ENCODE peak calls at places on chromosome 1, in six cellular contexts. One of them, this sample, is unnamed.

GRCh38 chr1:180923024-180923841 is 10.5 kb downstream of the KIAA1614 start:
- DNase-seq in OCI-LY7: no peak
- DNase-seq in left lung: no peak
- DNase-seq in upper lobe of right lung: no peak
- DNase-seq in coronary artery: no peak
- DNase-seq in HFF-Myc: no peak
- DNase-seq in this sample: no peak

GRCh38 chr1:24077278-24077978 is 34.5 kb downstream of the MYOM3 start:
- DNase-seq in upper lobe of right lung: no peak
- DNase-seq in coronary artery: no peak
- DNase-seq in left lung: no peak
- DNase-seq in HFF-Myc: no peak
- DNase-seq in OCI-LY7: no peak
- DNase-seq in this sample: no peak

GRCh38 chr1:63317007-63317813 is 5.2 kb upstream of the FOXD3 start:
- DNase-seq in coronary artery: no peak
- DNase-seq in HFF-Myc: peak
- DNase-seq in OCI-LY7: peak
- DNase-seq in left lung: peak
- DNase-seq in upper lobe of right lung: peak
- DNase-seq in this sample: peak

GRCh38 chr1:45953934-45954333 is 150.5 kb downstream of the MAST2 start:
- DNase-seq in coronary artery: no peak
- DNase-seq in left lung: no peak
- DNase-seq in HFF-Myc: no peak
- DNase-seq in OCI-LY7: no peak
- DNase-seq in upper lobe of right lung: no peak
- DNase-seq in this sample: no peak

GRCh38 chr1:15994590-15995351 is 9.3 kb upstream of the SRARP start:
- DNase-seq in OCI-LY7: peak
- DNase-seq in left lung: peak
- DNase-seq in coronary artery: no peak
- DNase-seq in upper lobe of right lung: peak
- DNase-seq in HFF-Myc: no peak
- DNase-seq in this sample: no peak

GRCh38 chr1:22398656-22399420 is 52.8 kb upstream of the ZBTB40 start:
- DNase-seq in OCI-LY7: no peak
- DNase-seq in left lung: no peak
- DNase-seq in upper lobe of right lung: no peak
- DNase-seq in HFF-Myc: no peak
- DNase-seq in coronary artery: no peak
- DNase-seq in this sample: no peak

GRCh38 chr1:225709101-225709500 is 56.2 kb upstream of the ENAH start:
- DNase-seq in upper lobe of right lung: no peak
- DNase-seq in HFF-Myc: no peak
- DNase-seq in left lung: no peak
- DNase-seq in coronary artery: no peak
- DNase-seq in OCI-LY7: no peak
- DNase-seq in this sample: no peak

GRCh38 chr1:201511925-201512539 is 5.1 kb upstream of the CSRP1 start:
- DNase-seq in coronary artery: peak
- DNase-seq in OCI-LY7: peak
- DNase-seq in upper lobe of right lung: peak
- DNase-seq in left lung: peak
- DNase-seq in HFF-Myc: no peak
- DNase-seq in this sample: no peak

GRCh38 chr1:84090447-84091244 is 53.4 kb upstream of the PRKACB start:
- DNase-seq in coronary artery: no peak
- DNase-seq in OCI-LY7: no peak
- DNase-seq in left lung: no peak
- DNase-seq in upper lobe of right lung: no peak
- DNase-seq in HFF-Myc: no peak
- DNase-seq in this sample: no peak

GRCh38 chr1:94805912-94806311 is 14.2 kb upstream of the SLC44A3 start:
- DNase-seq in HFF-Myc: peak
- DNase-seq in coronary artery: no peak
- DNase-seq in left lung: peak
- DNase-seq in upper lobe of right lung: no peak
- DNase-seq in OCI-LY7: peak
- DNase-seq in this sample: no peak

GRCh38 chr1:40396420-40396819 is 22.9 kb downstream of the SMAP2 start:
- DNase-seq in left lung: no peak
- DNase-seq in OCI-LY7: peak
- DNase-seq in upper lobe of right lung: no peak
- DNase-seq in HFF-Myc: no peak
- DNase-seq in coronary artery: no peak
- DNase-seq in this sample: no peak

GRCh38 chr1:84379128-84379527 is 19.2 kb upstream of the DNASE2B start:
- DNase-seq in upper lobe of right lung: no peak
- DNase-seq in HFF-Myc: peak
- DNase-seq in left lung: no peak
- DNase-seq in OCI-LY7: no peak
- DNase-seq in coronary artery: no peak
- DNase-seq in this sample: no peak

GRCh38 chr1:186323865-186324264 is 51.2 kb downstream of the TPR start:
- DNase-seq in upper lobe of right lung: no peak
- DNase-seq in left lung: no peak
- DNase-seq in coronary artery: no peak
- DNase-seq in HFF-Myc: no peak
- DNase-seq in OCI-LY7: no peak
- DNase-seq in this sample: no peak

GRCh38 chr1:186327331-186327730 is 47.7 kb downstream of the TPR start:
- DNase-seq in coronary artery: no peak
- DNase-seq in HFF-Myc: no peak
- DNase-seq in left lung: no peak
- DNase-seq in OCI-LY7: no peak
- DNase-seq in upper lobe of right lung: no peak
- DNase-seq in this sample: no peak

GRCh38 chr1:186326009-186326408 is 49.0 kb downstream of the TPR start:
- DNase-seq in coronary artery: no peak
- DNase-seq in left lung: no peak
- DNase-seq in upper lobe of right lung: no peak
- DNase-seq in OCI-LY7: no peak
- DNase-seq in HFF-Myc: no peak
- DNase-seq in this sample: no peak

GRCh38 chr1:186330758-186331157 is 44.3 kb downstream of the TPR start:
- DNase-seq in HFF-Myc: no peak
- DNase-seq in coronary artery: no peak
- DNase-seq in OCI-LY7: no peak
- DNase-seq in left lung: no peak
- DNase-seq in upper lobe of right lung: no peak
- DNase-seq in this sample: no peak

DNA sequence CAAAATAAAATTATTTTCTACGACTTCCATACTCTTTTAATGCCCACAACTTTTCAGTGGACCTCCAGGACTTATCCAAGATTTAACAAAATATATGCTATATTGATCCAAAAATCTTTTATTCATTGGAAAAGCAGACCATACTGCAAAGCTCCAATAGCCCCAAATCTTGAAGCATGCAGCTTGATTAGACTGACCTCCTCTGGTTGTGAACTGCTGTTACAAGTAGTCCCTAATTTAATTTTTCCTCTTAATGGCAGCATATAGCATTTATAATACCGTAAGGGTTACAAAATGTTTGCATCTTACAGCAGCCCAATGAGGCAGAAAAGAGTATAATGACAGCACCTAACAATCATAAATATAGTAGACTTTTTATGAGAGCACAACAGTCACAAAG is 49.8 kb downstream of the TPR start:
- DNase-seq in OCI-LY7: peak
- DNase-seq in left lung: no peak
- DNase-seq in upper lobe of right lung: no peak
- DNase-seq in coronary artery: no peak
- DNase-seq in HFF-Myc: peak
- DNase-seq in this sample: no peak
- TF ChIP-seq CTCF in OCI-LY7: peak
- TF ChIP-seq CTCF in left lung: no peak
- TF ChIP-seq CTCF in upper lobe of right lung: no peak
- TF ChIP-seq CTCF in coronary artery: no peak
- TF ChIP-seq CTCF in HFF-Myc: peak
- TF ChIP-seq CTCF in this sample: peak

GRCh38 chr1:227901906-227902640 is 45.7 kb downstream of the WNT9A start:
- DNase-seq in upper lobe of right lung: peak
- DNase-seq in HFF-Myc: no peak
- DNase-seq in coronary artery: no peak
- DNase-seq in OCI-LY7: no peak
- DNase-seq in left lung: no peak
- DNase-seq in this sample: no peak
- TF ChIP-seq CTCF in upper lobe of right lung: no peak
- TF ChIP-seq CTCF in HFF-Myc: peak
- TF ChIP-seq CTCF in coronary artery: no peak
- TF ChIP-seq CTCF in OCI-LY7: no peak
- TF ChIP-seq CTCF in left lung: no peak
- TF ChIP-seq CTCF in this sample: no peak

GRCh38 chr1:91828007-91828321 is 58.0 kb downstream of the TGFBR3 start:
- DNase-seq in OCI-LY7: no peak
- DNase-seq in upper lobe of right lung: no peak
- DNase-seq in HFF-Myc: no peak
- DNase-seq in left lung: no peak
- DNase-seq in coronary artery: no peak
- DNase-seq in this sample: no peak

GRCh38 chr1:91829293-91830153 is 56.4 kb downstream of the TGFBR3 start:
- DNase-seq in upper lobe of right lung: no peak
- DNase-seq in coronary artery: no peak
- DNase-seq in left lung: no peak
- DNase-seq in HFF-Myc: no peak
- DNase-seq in OCI-LY7: no peak
- DNase-seq in this sample: no peak

GRCh38 chr1:91828583-91829281 is 57.2 kb downstream of the TGFBR3 start:
- DNase-seq in coronary artery: no peak
- DNase-seq in upper lobe of right lung: no peak
- DNase-seq in HFF-Myc: no peak
- DNase-seq in OCI-LY7: no peak
- DNase-seq in left lung: no peak
- DNase-seq in this sample: no peak

GRCh38 chr1:91831132-91831930 is 54.6 kb downstream of the TGFBR3 start:
- DNase-seq in coronary artery: no peak
- DNase-seq in upper lobe of right lung: no peak
- DNase-seq in left lung: no peak
- DNase-seq in HFF-Myc: no peak
- DNase-seq in OCI-LY7: no peak
- DNase-seq in this sample: no peak

GRCh38 chr1:91830242-91831131 is 55.5 kb downstream of the TGFBR3 start:
- DNase-seq in OCI-LY7: no peak
- DNase-seq in coronary artery: peak
- DNase-seq in HFF-Myc: peak
- DNase-seq in upper lobe of right lung: peak
- DNase-seq in left lung: no peak
- DNase-seq in this sample: no peak
- TF ChIP-seq CTCF in OCI-LY7: no peak
- TF ChIP-seq CTCF in coronary artery: no peak
- TF ChIP-seq CTCF in HFF-Myc: peak
- TF ChIP-seq CTCF in upper lobe of right lung: peak
- TF ChIP-seq CTCF in left lung: no peak
- TF ChIP-seq CTCF in this sample: no peak

DNA sequence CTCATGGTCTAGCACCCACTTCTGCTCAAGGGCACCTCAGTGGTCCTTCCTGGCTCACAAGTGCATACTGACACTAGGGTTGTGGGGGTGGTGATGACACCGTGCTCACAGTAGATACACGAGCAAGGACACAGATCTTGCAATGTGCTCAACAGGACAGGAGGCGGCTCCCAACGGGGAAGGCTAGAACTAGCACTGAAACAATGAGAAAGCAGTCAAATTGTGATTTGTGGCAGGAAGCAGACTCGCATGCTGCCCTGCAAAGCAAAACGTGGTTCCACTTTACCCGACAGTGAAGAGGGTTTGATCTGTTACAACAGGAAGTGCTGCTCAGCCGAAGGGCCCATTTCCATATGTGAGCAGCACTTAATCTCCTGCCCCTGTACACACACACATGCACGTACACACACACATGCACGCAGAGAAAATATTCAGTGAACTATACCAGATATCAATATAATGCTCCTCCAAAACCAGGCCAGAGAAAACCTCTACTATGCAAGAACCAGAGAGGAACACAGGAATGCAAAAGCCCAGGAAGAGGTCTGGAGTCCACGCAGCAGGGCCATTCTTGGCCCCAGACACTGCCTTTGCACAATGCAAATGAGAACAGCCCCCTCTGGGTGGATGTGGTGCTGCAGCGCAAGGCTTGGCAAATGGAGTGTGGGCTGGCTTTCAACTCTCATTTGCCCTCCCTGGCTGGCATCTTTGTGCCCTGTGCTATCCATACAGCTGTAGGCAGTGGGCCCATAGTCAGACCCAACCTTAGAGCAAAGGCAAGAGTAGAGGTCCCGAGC is 47.1 kb downstream of the KANK4 start:
- DNase-seq in upper lobe of right lung: no peak
- DNase-seq in HFF-Myc: peak
- DNase-seq in left lung: no peak
- DNase-seq in coronary artery: no peak
- DNase-seq in OCI-LY7: peak
- DNase-seq in this sample: no peak
- TF ChIP-seq CTCF in upper lobe of right lung: no peak
- TF ChIP-seq CTCF in HFF-Myc: no peak
- TF ChIP-seq CTCF in left lung: no peak
- TF ChIP-seq CTCF in coronary artery: no peak
- TF ChIP-seq CTCF in OCI-LY7: no peak
- TF ChIP-seq CTCF in this sample: peak

GRCh38 chr1:116374340-116375164 is 1.5 kb downstream of the ATP1A1 start:
- DNase-seq in coronary artery: no peak
- DNase-seq in upper lobe of right lung: no peak
- DNase-seq in left lung: no peak
- DNase-seq in OCI-LY7: peak
- DNase-seq in HFF-Myc: no peak
- DNase-seq in this sample: no peak

GRCh38 chr1:116373451-116374339 is 651 bp downstream of the ATP1A1 start:
- DNase-seq in HFF-Myc: no peak
- DNase-seq in coronary artery: peak
- DNase-seq in OCI-LY7: peak
- DNase-seq in upper lobe of right lung: peak
- DNase-seq in left lung: peak
- DNase-seq in this sample: peak

GRCh38 chr1:116372186-116372585 is 858 bp upstream of the ATP1A1 start:
- DNase-seq in left lung: no peak
- DNase-seq in upper lobe of right lung: no peak
- DNase-seq in HFF-Myc: no peak
- DNase-seq in coronary artery: no peak
- DNase-seq in OCI-LY7: peak
- DNase-seq in this sample: no peak

GRCh38 chr1:116375165-116375883 is 2.3 kb downstream of the ATP1A1 start:
- DNase-seq in upper lobe of right lung: no peak
- DNase-seq in OCI-LY7: peak
- DNase-seq in HFF-Myc: no peak
- DNase-seq in left lung: no peak
- DNase-seq in coronary artery: no peak
- DNase-seq in this sample: no peak

GRCh38 chr1:116372651-116373444 is at the start of gene ATP1A1:
- DNase-seq in coronary artery: peak
- DNase-seq in upper lobe of right lung: peak
- DNase-seq in left lung: peak
- DNase-seq in HFF-Myc: peak
- DNase-seq in OCI-LY7: peak
- DNase-seq in this sample: peak
- TF ChIP-seq CTCF in coronary artery: no peak
- TF ChIP-seq CTCF in upper lobe of right lung: no peak
- TF ChIP-seq CTCF in left lung: no peak
- TF ChIP-seq CTCF in HFF-Myc: no peak
- TF ChIP-seq CTCF in OCI-LY7: peak
- TF ChIP-seq CTCF in this sample: no peak